ENCODE peak calls at places on chromosomes 5 and 9, in six cellular contexts. J is HepG2, G is NT2/D1, T is H1, Y is K562, D is GM12878. C is an unnamed sample.
A peak's percentile ranks its signal among the peaks of the same experiment; 100 is the strongest.

GRCh38 chr5:126918624-126918957 is 111.8 kb downstream of the MARCHF3 start:
- DNase-seq in J (no peak), G (no peak), T (no peak), Y (no peak), D (no peak), C (no peak)

GRCh38 chr9:106785200-106785599 is 77.8 kb upstream of the ZNF462 start:
- DNase-seq in J (no peak), G (no peak), T (no peak), Y (no peak), D (no peak), C (no peak)

GRCh38 chr5:68011801-68012200 is 203.8 kb upstream of the PIK3R1 start:
- DNase-seq in J (no peak), G (no peak), T (no peak), Y (no peak), D (no peak), C (no peak)

GRCh38 chr9:137639303-137640051 is 20.7 kb downstream of the EHMT1 start:
- DNase-seq in J (no peak), G (no peak), T (no peak), Y (no peak), D (no peak), C (no peak)

GRCh38 chr5:43190755-43191603 is 1.0 kb upstream of the NIM1K start:
- DNase-seq in J (no peak), G (no peak), T (no peak), Y (no peak), D (no peak), C (no peak)

GRCh38 chr9:116928884-116929283 is 241.8 kb downstream of the TRIM32 start:
- DNase-seq in J (no peak), G (peak; percentile 80), T (peak; percentile 52), Y (no peak), D (no peak), C (no peak)

GRCh38 chr5:66440202-66440680 is 156.0 kb upstream of the MAST4 start:
- DNase-seq in J (no peak), G (no peak), T (no peak), Y (no peak), D (no peak), C (no peak)

GRCh38 chr5:62149894-62150293 is 156.1 kb upstream of the KIF2A start:
- DNase-seq in J (no peak), G (no peak), T (no peak), Y (no peak), D (no peak), C (no peak)

GRCh38 chr5:142248853-142249462 is 75.9 kb downstream of the SPRY4 start:
- DNase-seq in J (no peak), G (no peak), T (no peak), Y (no peak), D (no peak), C (no peak)

GRCh38 chr9:69412741-69413150 is 87.7 kb downstream of the ENTREP1 start:
- DNase-seq in J (peak; percentile 39), G (peak; percentile 68), T (peak; percentile 88), Y (peak; percentile 39), D (no peak), C (peak; percentile 51)

GRCh38 chr5:137730331-137730730 is 5.6 kb downstream of the KLHL3 start:
- DNase-seq in J (no peak), G (no peak), T (no peak), Y (no peak), D (no peak), C (no peak)

GRCh38 chr9:85212887-85213286 is 528.9 kb downstream of the AGTPBP1 start:
- DNase-seq in J (no peak), G (no peak), T (no peak), Y (no peak), D (no peak), C (peak; percentile 80)

GRCh38 chr9:98142182-98142924 is 23.3 kb upstream of the TRIM14 start:
- DNase-seq in J (peak; percentile 51), G (no peak), T (no peak), Y (no peak), D (no peak), C (no peak)

GRCh38 chr5:159456722-159457462 is 126.6 kb upstream of the IL12B start:
- DNase-seq in J (no peak), G (no peak), T (no peak), Y (no peak), D (peak; percentile 96), C (peak; percentile 13)
- TF ChIP-seq ZNF274 in J (no peak), G (no peak), T (no peak), Y (no peak), D (no peak), C (no peak)

GRCh38 chr9:16348531-16348930 is 521.9 kb downstream of the BNC2 start:
- DNase-seq in J (no peak), G (no peak), T (no peak), Y (no peak), D (no peak), C (no peak)
- TF ChIP-seq ZNF274 in J (no peak), G (no peak), T (no peak), Y (no peak), D (no peak), C (no peak)

GRCh38 chr5:148172377-148172776 is 4.0 kb downstream of the SPINK14 start:
- DNase-seq in J (no peak), G (no peak), T (no peak), Y (no peak), D (no peak), C (no peak)

GRCh38 chr5:148166550-148167283 is 1.6 kb upstream of the SPINK14 start:
- DNase-seq in J (no peak), G (no peak), T (no peak), Y (no peak), D (no peak), C (no peak)

GRCh38 chr5:148163345-148163744 is 5.0 kb upstream of the SPINK14 start:
- DNase-seq in J (no peak), G (no peak), T (no peak), Y (no peak), D (no peak), C (no peak)

GRCh38 chr5:148168246-148168645 is at the start of gene SPINK14:
- DNase-seq in J (no peak), G (no peak), T (no peak), Y (no peak), D (no peak), C (no peak)
- TF ChIP-seq ZNF274 in J (no peak), G (no peak), T (no peak), Y (no peak), D (no peak), C (no peak)

DNA sequence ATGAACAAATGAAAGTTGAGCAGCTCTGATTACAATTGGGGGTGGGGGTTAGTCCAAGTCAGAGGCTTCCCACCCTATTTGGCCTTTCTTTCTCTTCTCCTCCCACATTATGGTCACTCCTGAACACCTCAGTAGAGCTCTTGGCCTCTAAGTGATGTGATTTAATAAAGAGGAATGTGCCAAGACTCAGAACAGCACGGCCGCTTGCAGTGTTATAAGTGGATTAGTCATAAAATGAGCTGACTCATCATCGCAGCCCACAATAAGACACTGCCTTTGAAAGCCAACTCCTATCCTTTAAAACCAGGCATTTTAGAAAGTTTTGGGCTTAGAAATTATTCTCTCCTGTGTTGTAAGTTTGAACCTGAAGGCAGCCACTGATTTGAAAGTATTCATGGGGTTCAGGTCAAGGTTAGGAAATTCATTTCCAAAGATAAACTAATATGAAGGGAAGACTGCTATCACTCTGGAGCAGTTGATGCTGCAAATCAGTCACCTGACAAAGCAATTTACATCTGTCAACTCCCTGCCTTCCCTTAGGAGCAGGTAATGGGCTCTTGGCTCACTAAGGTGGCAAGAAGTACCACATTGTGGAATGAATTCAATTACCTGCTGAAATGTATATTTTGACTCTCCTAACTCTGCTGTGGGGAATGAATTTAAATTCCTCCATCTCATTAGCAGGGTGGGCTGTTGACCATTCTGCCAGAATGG is 283.6 kb upstream of the NMUR2 start:
- DNase-seq in J (no peak), G (no peak), T (no peak), Y (no peak), D (no peak), C (no peak)
- TF ChIP-seq ZNF274 in J (no peak), G (no peak), T (no peak), Y (no peak), D (no peak), C (no peak)

GRCh38 chr5:82331557-82331956 is 53.4 kb upstream of the RPS23 start:
- DNase-seq in J (no peak), G (no peak), T (no peak), Y (no peak), D (no peak), C (no peak)

GRCh38 chr5:82332064-82332855 is 54.1 kb upstream of the RPS23 start:
- DNase-seq in J (no peak), G (no peak), T (no peak), Y (no peak), D (no peak), C (no peak)

GRCh38 chr5:82329393-82329792 is 51.2 kb upstream of the RPS23 start:
- DNase-seq in J (no peak), G (no peak), T (no peak), Y (no peak), D (no peak), C (no peak)

GRCh38 chr5:82330921-82331320 is 52.8 kb upstream of the RPS23 start:
- DNase-seq in J (no peak), G (no peak), T (no peak), Y (no peak), D (no peak), C (no peak)

DNA sequence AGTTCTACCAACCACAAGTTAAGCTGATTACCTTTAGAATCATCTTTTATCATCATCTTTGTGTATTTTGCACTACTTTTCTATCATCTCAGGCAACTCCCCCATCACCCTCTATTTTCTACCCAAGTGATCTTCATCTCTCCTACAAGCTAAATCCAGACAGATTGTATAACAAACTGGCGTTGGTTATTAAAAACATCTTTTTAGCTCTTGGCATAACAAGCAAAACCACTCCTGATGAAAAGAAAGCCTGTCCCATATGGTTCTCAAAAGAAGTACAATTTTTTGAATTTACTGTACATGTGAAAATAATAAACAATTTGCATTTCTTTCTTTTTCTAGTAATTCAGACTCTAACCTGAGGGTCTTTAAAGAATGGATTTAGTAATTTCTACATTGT is 52.4 kb upstream of the RPS23 start:
- DNase-seq in J (no peak), G (no peak), T (no peak), Y (no peak), D (no peak), C (no peak)
- TF ChIP-seq ZNF274 in J (no peak), G (no peak), T (no peak), Y (no peak), D (no peak), C (no peak)

DNA sequence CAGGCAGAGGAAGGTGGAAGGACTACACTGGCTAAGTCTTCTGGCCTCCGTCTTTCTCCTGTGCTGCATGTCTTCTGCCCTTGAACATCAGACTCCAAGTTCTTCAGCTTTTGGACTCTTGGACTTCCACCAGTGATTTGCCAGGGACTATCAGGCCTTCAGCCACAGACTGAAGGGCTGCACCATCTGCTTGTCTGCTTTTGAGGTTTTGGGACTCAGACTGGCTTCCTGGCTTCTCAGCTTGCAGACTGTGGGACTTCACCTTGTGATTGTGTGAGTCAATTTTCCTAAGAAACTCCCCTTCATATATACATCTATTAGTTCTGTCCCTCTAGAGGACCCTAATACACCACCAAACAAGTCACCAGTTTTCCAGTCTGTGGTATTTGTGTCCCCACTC is 9.7 kb upstream of the ANKDD1B start:
- DNase-seq in J (no peak), G (no peak), T (no peak), Y (no peak), D (no peak), C (no peak)
- TF ChIP-seq ZNF274 in J (no peak), G (no peak), T (no peak), Y (no peak), D (no peak), C (no peak)

C was measured in HCT116.